ENCODE peak calls at places on chromosomes 3 and 15, in four cellular contexts. One of them, this sample, is unnamed.
A peak's percentile ranks its signal among the peaks of the same experiment; 100 is the strongest.

GRCh38 chr3:177982034-177982433 is 554.2 kb upstream of the KCNMB2 start:
- DNase-seq in GM20000: no peak
- DNase-seq in KG1: no peak
- DNase-seq in right cardiac atrium: no peak
- DNase-seq in this sample: no peak

GRCh38 chr15:99014803-99015676 is 7.4 kb upstream of the PGPEP1L start:
- DNase-seq in GM20000: peak; percentile 85
- DNase-seq in KG1: peak; percentile 15
- DNase-seq in right cardiac atrium: peak; percentile 50
- DNase-seq in this sample: peak; percentile 10

GRCh38 chr3:105322570-105323273 is 44.0 kb upstream of the ALCAM start:
- DNase-seq in GM20000: peak; percentile 31
- DNase-seq in KG1: no peak
- DNase-seq in right cardiac atrium: no peak
- DNase-seq in this sample: no peak

GRCh38 chr15:28013976-28014375 is 85.1 kb downstream of the OCA2 start:
- DNase-seq in GM20000: no peak
- DNase-seq in KG1: no peak
- DNase-seq in right cardiac atrium: no peak
- DNase-seq in this sample: no peak

GRCh38 chr3:143677420-143677819 is 170.8 kb downstream of the SLC9A9 start:
- DNase-seq in GM20000: no peak
- DNase-seq in KG1: no peak
- DNase-seq in right cardiac atrium: no peak
- DNase-seq in this sample: no peak

GRCh38 chr15:50797926-50798325 is 32.4 kb upstream of the SPPL2A start:
- DNase-seq in GM20000: no peak
- DNase-seq in KG1: no peak
- DNase-seq in right cardiac atrium: no peak
- DNase-seq in this sample: no peak

GRCh38 chr3:98022978-98023820 is 11.9 kb downstream of the GABRR3 start:
- DNase-seq in GM20000: peak; percentile 45
- DNase-seq in KG1: peak; percentile 74
- DNase-seq in right cardiac atrium: peak; percentile 88
- DNase-seq in this sample: no peak

GRCh38 chr3:64612916-64613526 is 74.8 kb downstream of the ADAMTS9 start:
- DNase-seq in GM20000: no peak
- DNase-seq in KG1: no peak
- DNase-seq in right cardiac atrium: no peak
- DNase-seq in this sample: no peak

GRCh38 chr3:127074900-127075360 is 92.0 kb downstream of the PLXNA1 start:
- DNase-seq in GM20000: peak; percentile 44
- DNase-seq in KG1: peak; percentile 74
- DNase-seq in right cardiac atrium: peak; percentile 46
- DNase-seq in this sample: peak; percentile 81